ENCODE peak calls at places on chromosomes 16 and 17, in four cellular contexts. O, J, I and E are unnamed samples.
A peak's percentile ranks its signal among the peaks of the same experiment; 100 is the strongest.

GRCh38 chr17:77466596-77467223 is 325.9 kb downstream of the SEC14L1 start:
- DNase-seq in J (no peak), I (no peak), O (no peak), E (no peak)

GRCh38 chr16:9033125-9033830 is 58.2 kb upstream of the HAPSTR1 start:
- DNase-seq in I (peak; percentile 37), J (no peak), O (peak; percentile 27), E (peak; percentile 22)

GRCh38 chr16:82769845-82770244 is 143.1 kb downstream of the CDH13 start:
- DNase-seq in I (no peak), J (no peak), O (no peak), E (no peak)

GRCh38 chr17:75832164-75832651 is 12.0 kb downstream of the UNC13D start:
- DNase-seq in O (no peak), I (peak; percentile 55), J (no peak), E (no peak)

GRCh38 chr16:75458029-75458428 is 6.5 kb downstream of the TMEM170A start:
- DNase-seq in O (no peak), J (no peak), I (no peak), E (no peak)

GRCh38 chr16:66905633-66906539 is 12.8 kb downstream of the CDH16 start:
- DNase-seq in O (no peak), I (peak; percentile 34), J (no peak), E (peak; percentile 94)

GRCh38 chr16:86476956-86477530 is 33.3 kb upstream of the FOXF1 start:
- DNase-seq in J (no peak), O (no peak), I (no peak), E (no peak)

GRCh38 chr17:7173687-7174602 is 5.2 kb downstream of the ASGR1 start:
- DNase-seq in O (no peak), J (no peak), I (no peak), E (peak; percentile 29)

GRCh38 chr17:79017546-79017945 is 6.4 kb upstream of the C1QTNF1 start:
- DNase-seq in I (no peak), O (no peak), J (peak; percentile 27), E (no peak)

GRCh38 chr17:55341432-55341831 is 76.7 kb downstream of the HLF start:
- DNase-seq in I (peak; percentile 86), J (no peak), O (no peak), E (no peak)

GRCh38 chr17:69468211-69468610 is 53.7 kb downstream of the MAP2K6 start:
- DNase-seq in O (no peak), I (no peak), J (no peak), E (no peak)

GRCh38 chr17:76487451-76488192 is 13.6 kb downstream of the RHBDF2 start:
- DNase-seq in O (no peak), J (no peak), I (no peak), E (no peak)

GRCh38 chr17:16943032-16943352 is 28.9 kb downstream of the TNFRSF13B start:
- DNase-seq in O (no peak), I (no peak), J (no peak), E (no peak)

GRCh38 chr16:57501492-57501891 is 15.2 kb upstream of the DOK4 start:
- DNase-seq in I (no peak), O (no peak), J (no peak), E (no peak)

GRCh38 chr16:86391486-86391885 is 118.8 kb upstream of the FOXF1 start:
- DNase-seq in O (no peak), J (no peak), I (no peak), E (no peak)

GRCh38 chr17:57088298-57088697 is 3.3 kb downstream of the AKAP1 start:
- DNase-seq in O (no peak), I (no peak), J (no peak), E (no peak)

GRCh38 chr16:57260294-57260929 is 15.4 kb downstream of the ARL2BP start:
- DNase-seq in O (no peak), J (peak; percentile 60), I (peak; percentile 84), E (peak; percentile 51)

GRCh38 chr16:4574919-4575705 is 19.0 kb downstream of the C16orf96 start:
- DNase-seq in J (no peak), I (no peak), O (no peak), E (no peak)

GRCh38 chr17:6643460-6644125 is 2.7 kb downstream of the TXNDC17 start:
- DNase-seq in O (no peak), I (peak; percentile 89), J (no peak), E (no peak)

GRCh38 chr17:10151667-10152496 is 46.5 kb downstream of the GAS7 start:
- DNase-seq in J (no peak), O (no peak), I (no peak), E (no peak)

GRCh38 chr17:14902803-14903202 is 362.3 kb downstream of the PMP22 start:
- DNase-seq in J (no peak), O (no peak), I (no peak), E (no peak)

GRCh38 chr17:30415491-30415890 is 36.8 kb downstream of the CPD start:
- DNase-seq in J (no peak), O (no peak), I (no peak), E (no peak)

GRCh38 chr16:69823831-69824563 is 61.9 kb downstream of the WWP2 start:
- DNase-seq in J (no peak), I (no peak), O (peak; percentile 56), E (no peak)

GRCh38 chr17:21394265-21394664 is 18.1 kb downstream of the KCNJ12 start:
- DNase-seq in J (no peak), O (no peak), I (peak; percentile 58), E (no peak)

GRCh38 chr17:64357191-64357981 is 33.3 kb downstream of the PECAM1 start:
- DNase-seq in J (no peak), O (no peak), I (peak; percentile 74), E (no peak)

GRCh38 chr16:22308824-22309520 is 11.8 kb downstream of the POLR3E start:
- DNase-seq in O (no peak), I (no peak), J (no peak), E (no peak)

GRCh38 chr16:50335198-50335958 is 33.4 kb downstream of the BRD7 start:
- DNase-seq in I (no peak), J (no peak), O (no peak), E (no peak)

GRCh38 chr16:48503779-48504178 is 106.2 kb downstream of the N4BP1 start:
- DNase-seq in O (no peak), I (no peak), J (no peak), E (no peak)

GRCh38 chr16:88819126-88819525 is 7.4 kb upstream of the APRT start:
- DNase-seq in I (no peak), O (no peak), J (no peak), E (no peak)

GRCh38 chr17:66094727-66095126 is 97.2 kb downstream of the CEP112 start:
- DNase-seq in J (no peak), I (no peak), O (no peak), E (no peak)

GRCh38 chr17:48604770-48605329 is at the start of gene HOXB6:
- DNase-seq in I (no peak), O (no peak), J (peak; percentile 81), E (no peak)

GRCh38 chr17:39747745-39748144 is 10.0 kb downstream of the GRB7 start:
- DNase-seq in I (no peak), O (no peak), J (no peak), E (no peak)

GRCh38 chr17:39751637-39752036 is 13.9 kb downstream of the GRB7 start:
- DNase-seq in O (no peak), J (no peak), I (no peak), E (no peak)

GRCh38 chr17:39752241-39752831 is 14.6 kb downstream of the GRB7 start:
- DNase-seq in O (no peak), J (no peak), I (no peak), E (no peak)

GRCh38 chr17:39751016-39751543 is 13.3 kb downstream of the GRB7 start:
- DNase-seq in I (no peak), O (no peak), J (no peak), E (no peak)

GRCh38 chr17:39750131-39751015 is 12.6 kb downstream of the GRB7 start:
- DNase-seq in J (no peak), O (no peak), I (peak; percentile 20), E (no peak)
- H3K4me3 ChIP-seq in J (no peak overlapping the region), O (no peak overlapping the region), I (no peak overlapping the region), E (no peak overlapping the region)

GRCh38 chr16:11557811-11558210 is 28.9 kb downstream of the LITAF start:
- DNase-seq in I (no peak), J (no peak), O (no peak), E (no peak)

GRCh38 chr16:11560701-11561439 is 25.8 kb downstream of the LITAF start:
- DNase-seq in J (peak; percentile 67), O (no peak), I (peak; percentile 92), E (no peak)

GRCh38 chr16:11556214-11556819 is 30.4 kb downstream of the LITAF start:
- DNase-seq in J (no peak), I (no peak), O (no peak), E (no peak)

GRCh38 chr16:11554054-11554453 is 32.7 kb downstream of the LITAF start:
- DNase-seq in J (no peak), I (no peak), O (no peak), E (no peak)

DNA sequence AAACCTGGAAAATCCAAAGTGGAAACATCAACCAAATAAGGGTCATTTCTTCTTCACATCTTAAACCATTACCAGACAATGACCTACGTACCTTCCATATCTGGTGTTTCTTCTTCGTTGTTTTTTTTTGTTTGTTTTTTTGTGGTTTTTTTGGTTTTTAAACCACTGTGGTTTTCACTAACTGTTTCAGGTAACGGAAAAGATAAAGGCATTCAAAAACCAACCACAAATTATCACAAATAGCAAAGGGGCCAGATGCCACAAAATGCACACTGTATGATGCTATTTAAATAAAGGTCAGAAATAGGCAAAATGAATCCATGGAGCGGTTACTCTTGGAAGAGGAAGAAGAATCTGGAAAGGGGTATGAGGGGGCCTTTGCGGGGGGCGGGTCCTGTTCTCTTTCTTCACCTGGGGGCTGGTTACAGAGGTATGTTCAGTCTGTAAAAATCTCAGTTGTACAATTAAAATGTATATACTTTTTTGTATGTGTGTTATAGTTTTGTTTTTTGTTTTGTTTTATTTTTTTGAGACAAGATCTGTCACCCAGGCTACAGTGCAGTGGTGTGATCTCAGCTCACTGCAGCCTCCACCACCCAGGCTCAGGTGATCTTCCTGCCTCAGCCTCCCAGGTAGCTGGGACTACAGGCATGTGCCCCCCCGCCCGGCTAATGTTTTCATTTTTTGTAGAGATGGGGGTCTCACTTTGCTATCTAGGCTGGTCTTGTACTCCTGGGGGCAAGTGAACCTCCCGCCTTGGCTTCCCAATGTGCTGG is 29.6 kb downstream of the LITAF start:
- DNase-seq in O (no peak), I (no peak), J (no peak), E (no peak)
- H3K4me1 ChIP-seq in O (peaks cover 12% of the 10 kb centered on the region), I (peaks cover 25% of the 10 kb centered on the region), J (peaks cover 9% of the 10 kb centered on the region), E (no peaks in the 10 kb centered on the region)

GRCh38 chr17:19904412-19904811 is 36.7 kb upstream of the ULK2 start:
- DNase-seq in I (no peak), J (no peak), O (no peak), E (no peak)
- H3K36me3 ChIP-seq in I (peaks cover 14% of the 10 kb centered on the region), J (peaks cover 72% of the 10 kb centered on the region), O (no peaks in the 10 kb centered on the region), E (peaks cover 59% of the 10 kb centered on the region)

DNA sequence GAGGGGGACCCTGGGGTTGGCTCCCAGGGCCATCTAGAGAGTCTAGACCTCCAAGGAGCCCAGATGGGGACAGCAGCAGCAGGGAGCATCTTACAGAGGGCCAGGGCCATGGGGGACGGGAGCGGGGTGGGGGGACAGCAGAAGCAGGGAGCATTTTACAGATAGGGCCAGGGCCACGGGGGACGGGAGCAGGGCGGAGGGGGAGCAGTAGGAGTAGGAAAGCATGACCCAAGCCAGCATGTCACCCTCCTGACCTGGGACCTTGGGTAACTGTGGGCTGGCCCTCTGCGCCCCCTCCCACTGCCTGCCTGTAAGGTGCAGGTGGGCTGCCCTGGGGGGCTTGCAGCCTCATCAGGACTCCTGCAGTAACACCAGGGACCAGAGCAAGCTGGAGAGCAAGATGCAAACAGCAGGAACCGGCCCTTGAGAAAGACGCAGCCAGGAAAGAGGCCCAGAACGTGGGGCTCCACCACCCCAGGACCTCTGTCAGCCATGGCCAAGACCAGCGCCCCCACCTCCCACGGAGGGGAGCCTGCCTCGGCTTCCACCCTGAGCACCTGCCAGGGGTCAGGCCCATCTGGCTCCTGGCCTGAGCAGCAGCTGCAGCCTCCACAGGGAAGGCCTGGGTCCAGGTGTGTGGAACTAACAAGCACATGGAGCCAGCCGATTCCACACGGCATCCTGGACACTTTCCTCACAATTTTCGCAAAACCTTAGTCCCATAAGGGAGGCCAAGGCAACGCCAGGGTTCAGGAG is 2.4 kb downstream of the ZNF598 start:
- DNase-seq in O (no peak), I (no peak), J (no peak), E (no peak)
- H3K4me3 ChIP-seq in O (no peak overlapping the region), I (peak overlapping the region; percentile 76), J (no peak overlapping the region), E (peak overlapping the region; percentile 78)